ENCODE peak calls at places on chromosomes 13 and 19, in nine cellular contexts. One of them, this sample, is unnamed.

GRCh38 chr13:57716295-57716694 is 84.8 kb downstream of the PCDH17 start:
- DNase-seq in A549: no peak
- DNase-seq in uterus: no peak
- DNase-seq in colonic mucosa: no peak
- DNase-seq in neural crest cell: no peak
- DNase-seq in breast epithelium: no peak
- DNase-seq in omental fat pad: no peak
- DNase-seq in stomach: no peak
- DNase-seq in right lobe of liver: no peak
- DNase-seq in this sample: no peak

GRCh38 chr19:1410136-1410786 is 2.9 kb downstream of the DAZAP1 start:
- DNase-seq in A549: no peak
- DNase-seq in uterus: no peak
- DNase-seq in colonic mucosa: no peak
- DNase-seq in neural crest cell: no peak
- DNase-seq in breast epithelium: no peak
- DNase-seq in omental fat pad: no peak
- DNase-seq in stomach: no peak
- DNase-seq in right lobe of liver: no peak
- DNase-seq in this sample: no peak

GRCh38 chr13:56400774-56401173 is 739.9 kb upstream of the PRR20A start:
- DNase-seq in A549: no peak
- DNase-seq in uterus: no peak
- DNase-seq in colonic mucosa: no peak
- DNase-seq in neural crest cell: no peak
- DNase-seq in breast epithelium: no peak
- DNase-seq in omental fat pad: no peak
- DNase-seq in stomach: no peak
- DNase-seq in right lobe of liver: no peak
- DNase-seq in this sample: no peak

GRCh38 chr19:53517114-53517741 is 20.7 kb upstream of the ZNF331 start:
- DNase-seq in A549: no peak
- DNase-seq in uterus: no peak
- DNase-seq in colonic mucosa: no peak
- DNase-seq in neural crest cell: no peak
- DNase-seq in breast epithelium: no peak
- DNase-seq in omental fat pad: no peak
- DNase-seq in stomach: no peak
- DNase-seq in right lobe of liver: no peak
- DNase-seq in this sample: no peak

GRCh38 chr19:35879770-35880317 is 11.5 kb downstream of the APLP1 start:
- DNase-seq in A549: peak
- DNase-seq in uterus: peak
- DNase-seq in colonic mucosa: peak
- DNase-seq in neural crest cell: peak
- DNase-seq in breast epithelium: peak
- DNase-seq in omental fat pad: peak
- DNase-seq in stomach: peak
- DNase-seq in right lobe of liver: peak
- DNase-seq in this sample: peak

GRCh38 chr19:46150606-46151005 is 2.6 kb downstream of the IGFL2 start:
- DNase-seq in A549: no peak
- DNase-seq in uterus: no peak
- DNase-seq in colonic mucosa: no peak
- DNase-seq in neural crest cell: no peak
- DNase-seq in breast epithelium: no peak
- DNase-seq in omental fat pad: no peak
- DNase-seq in stomach: no peak
- DNase-seq in right lobe of liver: no peak
- DNase-seq in this sample: no peak

GRCh38 chr19:29745253-29745652 is 30.2 kb upstream of the C19orf12 start:
- DNase-seq in A549: no peak
- DNase-seq in uterus: no peak
- DNase-seq in colonic mucosa: no peak
- DNase-seq in neural crest cell: no peak
- DNase-seq in breast epithelium: no peak
- DNase-seq in omental fat pad: no peak
- DNase-seq in stomach: no peak
- DNase-seq in right lobe of liver: no peak
- DNase-seq in this sample: no peak

GRCh38 chr13:76992548-76993001 is 694 bp downstream of the CLN5 start:
- DNase-seq in A549: peak
- DNase-seq in uterus: peak
- DNase-seq in colonic mucosa: peak
- DNase-seq in neural crest cell: no peak
- DNase-seq in breast epithelium: no peak
- DNase-seq in omental fat pad: no peak
- DNase-seq in stomach: no peak
- DNase-seq in right lobe of liver: peak
- DNase-seq in this sample: peak

GRCh38 chr19:5150902-5151741 is 182.2 kb downstream of the KDM4B start:
- DNase-seq in A549: no peak
- DNase-seq in uterus: no peak
- DNase-seq in colonic mucosa: no peak
- DNase-seq in neural crest cell: no peak
- DNase-seq in breast epithelium: no peak
- DNase-seq in omental fat pad: no peak
- DNase-seq in stomach: no peak
- DNase-seq in right lobe of liver: no peak
- DNase-seq in this sample: no peak

GRCh38 chr13:99267927-99268326 is 9.7 kb upstream of the GPR18 start:
- DNase-seq in A549: no peak
- DNase-seq in uterus: no peak
- DNase-seq in colonic mucosa: no peak
- DNase-seq in neural crest cell: no peak
- DNase-seq in breast epithelium: no peak
- DNase-seq in omental fat pad: no peak
- DNase-seq in stomach: no peak
- DNase-seq in right lobe of liver: no peak
- DNase-seq in this sample: no peak

GRCh38 chr19:18456974-18457373 is 19.0 kb upstream of the ISYNA1 start:
- DNase-seq in A549: no peak
- DNase-seq in uterus: peak
- DNase-seq in colonic mucosa: no peak
- DNase-seq in neural crest cell: no peak
- DNase-seq in breast epithelium: no peak
- DNase-seq in omental fat pad: no peak
- DNase-seq in stomach: no peak
- DNase-seq in right lobe of liver: no peak
- DNase-seq in this sample: no peak

GRCh38 chr19:51055866-51056265 is 9.0 kb downstream of the KLK13 start:
- DNase-seq in A549: no peak
- DNase-seq in uterus: no peak
- DNase-seq in colonic mucosa: no peak
- DNase-seq in neural crest cell: no peak
- DNase-seq in breast epithelium: no peak
- DNase-seq in omental fat pad: no peak
- DNase-seq in stomach: no peak
- DNase-seq in right lobe of liver: no peak
- DNase-seq in this sample: no peak

GRCh38 chr13:90686438-90686837 is 661.0 kb upstream of the MIR17HG start:
- DNase-seq in A549: no peak
- DNase-seq in uterus: no peak
- DNase-seq in colonic mucosa: no peak
- DNase-seq in neural crest cell: no peak
- DNase-seq in breast epithelium: no peak
- DNase-seq in omental fat pad: no peak
- DNase-seq in stomach: no peak
- DNase-seq in right lobe of liver: no peak
- DNase-seq in this sample: no peak

GRCh38 chr19:54388001-54388802 is 23.5 kb upstream of the LAIR1 start:
- DNase-seq in A549: no peak
- DNase-seq in uterus: no peak
- DNase-seq in colonic mucosa: peak
- DNase-seq in neural crest cell: no peak
- DNase-seq in breast epithelium: no peak
- DNase-seq in omental fat pad: no peak
- DNase-seq in stomach: no peak
- DNase-seq in right lobe of liver: no peak
- DNase-seq in this sample: peak

GRCh38 chr13:100753391-100753790 is 78.8 kb upstream of the TMTC4 start:
- DNase-seq in A549: no peak
- DNase-seq in uterus: no peak
- DNase-seq in colonic mucosa: no peak
- DNase-seq in neural crest cell: no peak
- DNase-seq in breast epithelium: no peak
- DNase-seq in omental fat pad: no peak
- DNase-seq in stomach: no peak
- DNase-seq in right lobe of liver: no peak
- DNase-seq in this sample: no peak

GRCh38 chr13:106617561-106617960 is 49.6 kb upstream of the ARGLU1 start:
- DNase-seq in A549: no peak
- DNase-seq in uterus: no peak
- DNase-seq in colonic mucosa: no peak
- DNase-seq in neural crest cell: no peak
- DNase-seq in breast epithelium: no peak
- DNase-seq in omental fat pad: no peak
- DNase-seq in stomach: no peak
- DNase-seq in right lobe of liver: no peak
- DNase-seq in this sample: no peak

GRCh38 chr19:13300421-13301030 is 150.3 kb downstream of the IER2 start:
- DNase-seq in A549: no peak
- DNase-seq in uterus: no peak
- DNase-seq in colonic mucosa: no peak
- DNase-seq in neural crest cell: no peak
- DNase-seq in breast epithelium: no peak
- DNase-seq in omental fat pad: no peak
- DNase-seq in stomach: no peak
- DNase-seq in right lobe of liver: no peak
- DNase-seq in this sample: no peak

GRCh38 chr19:13298565-13299481 is 148.6 kb downstream of the IER2 start:
- DNase-seq in A549: no peak
- DNase-seq in uterus: no peak
- DNase-seq in colonic mucosa: no peak
- DNase-seq in neural crest cell: no peak
- DNase-seq in breast epithelium: no peak
- DNase-seq in omental fat pad: no peak
- DNase-seq in stomach: no peak
- DNase-seq in right lobe of liver: no peak
- DNase-seq in this sample: no peak

GRCh38 chr19:13301627-13302334 is 151.6 kb downstream of the IER2 start:
- DNase-seq in A549: no peak
- DNase-seq in uterus: no peak
- DNase-seq in colonic mucosa: no peak
- DNase-seq in neural crest cell: no peak
- DNase-seq in breast epithelium: no peak
- DNase-seq in omental fat pad: no peak
- DNase-seq in stomach: no peak
- DNase-seq in right lobe of liver: no peak
- DNase-seq in this sample: no peak

GRCh38 chr19:13297023-13297422 is 146.8 kb downstream of the IER2 start:
- DNase-seq in A549: no peak
- DNase-seq in uterus: no peak
- DNase-seq in colonic mucosa: no peak
- DNase-seq in neural crest cell: no peak
- DNase-seq in breast epithelium: no peak
- DNase-seq in omental fat pad: no peak
- DNase-seq in stomach: no peak
- DNase-seq in right lobe of liver: no peak
- DNase-seq in this sample: no peak

GRCh38 chr19:13299838-13300237 is 149.6 kb downstream of the IER2 start:
- DNase-seq in A549: no peak
- DNase-seq in uterus: no peak
- DNase-seq in colonic mucosa: no peak
- DNase-seq in neural crest cell: no peak
- DNase-seq in breast epithelium: no peak
- DNase-seq in omental fat pad: no peak
- DNase-seq in stomach: no peak
- DNase-seq in right lobe of liver: no peak
- DNase-seq in this sample: no peak
- TF ChIP-seq CTCF in A549: no peak
- TF ChIP-seq CTCF in uterus: no peak
- TF ChIP-seq CTCF in colonic mucosa: no peak
- TF ChIP-seq CTCF in neural crest cell: no peak
- TF ChIP-seq CTCF in breast epithelium: no peak
- TF ChIP-seq CTCF in omental fat pad: no peak
- TF ChIP-seq CTCF in stomach: no peak
- TF ChIP-seq CTCF in right lobe of liver: no peak
- TF ChIP-seq CTCF in this sample: no peak

DNA sequence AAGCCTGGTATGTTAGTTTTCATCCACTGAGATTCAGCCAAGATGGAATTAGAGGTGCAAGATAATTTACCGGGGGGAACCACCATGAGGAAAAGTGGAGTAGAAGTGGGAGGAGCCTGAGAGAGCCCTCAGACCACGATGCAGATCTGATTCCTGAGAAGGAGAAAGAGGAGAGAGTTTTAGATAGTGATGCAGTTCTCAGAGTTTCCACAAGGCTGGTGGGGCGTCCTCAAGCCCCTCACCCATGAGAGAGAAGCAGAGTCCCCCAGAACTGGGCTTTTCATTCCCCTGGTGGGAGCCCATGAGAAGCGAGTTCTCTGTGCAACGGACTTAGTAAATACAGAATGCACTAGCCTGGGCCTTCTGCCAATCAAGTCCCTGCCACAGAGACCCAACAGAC is 18.1 kb downstream of the CEACAM5 start:
- DNase-seq in A549: no peak
- DNase-seq in uterus: no peak
- DNase-seq in colonic mucosa: no peak
- DNase-seq in neural crest cell: no peak
- DNase-seq in breast epithelium: no peak
- DNase-seq in omental fat pad: no peak
- DNase-seq in stomach: no peak
- DNase-seq in right lobe of liver: no peak
- DNase-seq in this sample: no peak
- TF ChIP-seq CTCF in A549: no peak
- TF ChIP-seq CTCF in uterus: no peak
- TF ChIP-seq CTCF in colonic mucosa: no peak
- TF ChIP-seq CTCF in neural crest cell: no peak
- TF ChIP-seq CTCF in breast epithelium: no peak
- TF ChIP-seq CTCF in omental fat pad: no peak
- TF ChIP-seq CTCF in stomach: no peak
- TF ChIP-seq CTCF in right lobe of liver: no peak
- TF ChIP-seq CTCF in this sample: no peak

GRCh38 chr19:9323919-9324583 is at the start of gene ZNF559:
- DNase-seq in A549: peak
- DNase-seq in uterus: peak
- DNase-seq in colonic mucosa: peak
- DNase-seq in neural crest cell: peak
- DNase-seq in breast epithelium: peak
- DNase-seq in omental fat pad: peak
- DNase-seq in stomach: peak
- DNase-seq in right lobe of liver: peak
- DNase-seq in this sample: peak
- TF ChIP-seq CTCF in A549: no peak
- TF ChIP-seq CTCF in uterus: peak
- TF ChIP-seq CTCF in colonic mucosa: no peak
- TF ChIP-seq CTCF in neural crest cell: peak
- TF ChIP-seq CTCF in breast epithelium: no peak
- TF ChIP-seq CTCF in omental fat pad: no peak
- TF ChIP-seq CTCF in stomach: no peak
- TF ChIP-seq CTCF in right lobe of liver: peak
- TF ChIP-seq CTCF in this sample: no peak

DNA sequence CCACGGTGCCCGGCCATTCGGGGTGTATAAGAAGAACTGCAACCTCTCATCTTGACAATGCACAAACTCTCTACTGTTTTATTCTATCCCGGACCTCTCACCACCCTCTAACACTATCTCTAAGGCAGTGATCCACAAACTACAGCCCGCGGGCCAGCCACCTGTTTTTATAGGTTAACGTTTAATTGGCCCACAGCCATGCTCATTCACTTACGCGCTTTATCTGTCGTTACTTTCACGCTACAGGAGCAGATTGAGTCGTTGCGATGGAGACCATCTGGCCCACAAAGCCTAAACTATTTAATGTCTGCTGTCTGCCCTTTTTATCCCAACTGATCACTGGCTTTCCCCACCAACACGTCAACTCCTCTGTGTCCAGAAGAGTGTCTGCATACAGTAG is 158.9 kb downstream of the CACNA1A start:
- DNase-seq in A549: no peak
- DNase-seq in uterus: no peak
- DNase-seq in colonic mucosa: no peak
- DNase-seq in neural crest cell: no peak
- DNase-seq in breast epithelium: no peak
- DNase-seq in omental fat pad: no peak
- DNase-seq in stomach: no peak
- DNase-seq in right lobe of liver: no peak
- DNase-seq in this sample: no peak
- TF ChIP-seq CTCF in A549: no peak
- TF ChIP-seq CTCF in uterus: no peak
- TF ChIP-seq CTCF in colonic mucosa: no peak
- TF ChIP-seq CTCF in neural crest cell: no peak
- TF ChIP-seq CTCF in breast epithelium: no peak
- TF ChIP-seq CTCF in omental fat pad: no peak
- TF ChIP-seq CTCF in stomach: no peak
- TF ChIP-seq CTCF in right lobe of liver: no peak
- TF ChIP-seq CTCF in this sample: no peak